ENCODE peak calls at places on chromosome 13, in seven cellular contexts. One of them, this sample, is unnamed.

GRCh38 chr13:111043575-111043982 is 71.5 kb upstream of the ARHGEF7 start:
- DNase-seq in choroid plexus epithelial cell: peak; percentile 66
- DNase-seq in head of caudate nucleus: no peak
- DNase-seq in progenitor cell of endocrine pancreas: no peak
- DNase-seq in non-pigmented ciliary epithelial cell: no peak
- DNase-seq in heart left ventricle: peak; percentile 82
- DNase-seq in activated naive CD8-positive, alpha-beta T cell treated with anti-CD3 and anti-CD28 coated beads for 36 hours: no peak
- DNase-seq in this sample: no peak

GRCh38 chr13:20825476-20825875 is 51.7 kb upstream of the EEF1AKMT1 start:
- DNase-seq in head of caudate nucleus: no peak
- DNase-seq in progenitor cell of endocrine pancreas: no peak
- DNase-seq in non-pigmented ciliary epithelial cell: peak; percentile 46
- DNase-seq in heart left ventricle: no peak
- DNase-seq in choroid plexus epithelial cell: peak; percentile 61
- DNase-seq in activated naive CD8-positive, alpha-beta T cell treated with anti-CD3 and anti-CD28 coated beads for 36 hours: no peak
- DNase-seq in this sample: no peak

GRCh38 chr13:43963726-43964125 is 84.0 kb downstream of the LACC1 start:
- DNase-seq in heart left ventricle: no peak
- DNase-seq in head of caudate nucleus: no peak
- DNase-seq in choroid plexus epithelial cell: peak; percentile 15
- DNase-seq in progenitor cell of endocrine pancreas: no peak
- DNase-seq in activated naive CD8-positive, alpha-beta T cell treated with anti-CD3 and anti-CD28 coated beads for 36 hours: no peak
- DNase-seq in non-pigmented ciliary epithelial cell: no peak
- DNase-seq in this sample: no peak

GRCh38 chr13:90416519-90416918 is 931.0 kb upstream of the MIR17HG start:
- DNase-seq in progenitor cell of endocrine pancreas: no peak
- DNase-seq in non-pigmented ciliary epithelial cell: peak; percentile 86
- DNase-seq in head of caudate nucleus: no peak
- DNase-seq in activated naive CD8-positive, alpha-beta T cell treated with anti-CD3 and anti-CD28 coated beads for 36 hours: no peak
- DNase-seq in heart left ventricle: no peak
- DNase-seq in choroid plexus epithelial cell: peak; percentile 89
- DNase-seq in this sample: peak; percentile 42

GRCh38 chr13:92967923-92968322 is 258.7 kb upstream of the GPC6 start:
- DNase-seq in activated naive CD8-positive, alpha-beta T cell treated with anti-CD3 and anti-CD28 coated beads for 36 hours: no peak
- DNase-seq in non-pigmented ciliary epithelial cell: no peak
- DNase-seq in choroid plexus epithelial cell: peak; percentile 31
- DNase-seq in head of caudate nucleus: no peak
- DNase-seq in progenitor cell of endocrine pancreas: no peak
- DNase-seq in heart left ventricle: no peak
- DNase-seq in this sample: no peak

GRCh38 chr13:76326343-76326742 is 559.9 kb downstream of the KCTD12 start:
- DNase-seq in progenitor cell of endocrine pancreas: no peak
- DNase-seq in head of caudate nucleus: no peak
- DNase-seq in heart left ventricle: no peak
- DNase-seq in activated naive CD8-positive, alpha-beta T cell treated with anti-CD3 and anti-CD28 coated beads for 36 hours: no peak
- DNase-seq in choroid plexus epithelial cell: no peak
- DNase-seq in non-pigmented ciliary epithelial cell: no peak
- DNase-seq in this sample: no peak

GRCh38 chr13:50512602-50513527 is 330.6 kb downstream of the DLEU7 start:
- DNase-seq in heart left ventricle: peak; percentile 86
- DNase-seq in head of caudate nucleus: peak; percentile 55
- DNase-seq in activated naive CD8-positive, alpha-beta T cell treated with anti-CD3 and anti-CD28 coated beads for 36 hours: peak; percentile 40
- DNase-seq in choroid plexus epithelial cell: peak; percentile 66
- DNase-seq in progenitor cell of endocrine pancreas: no peak
- DNase-seq in non-pigmented ciliary epithelial cell: no peak
- DNase-seq in this sample: peak; percentile 68

GRCh38 chr13:98484289-98485219 is 92.4 kb downstream of the STK24 start:
- DNase-seq in choroid plexus epithelial cell: peak; percentile 95
- DNase-seq in heart left ventricle: no peak
- DNase-seq in activated naive CD8-positive, alpha-beta T cell treated with anti-CD3 and anti-CD28 coated beads for 36 hours: peak; percentile 54
- DNase-seq in non-pigmented ciliary epithelial cell: peak; percentile 85
- DNase-seq in head of caudate nucleus: peak; percentile 70
- DNase-seq in progenitor cell of endocrine pancreas: peak; percentile 67
- DNase-seq in this sample: no peak

GRCh38 chr13:60286707-60287106 is 110.3 kb upstream of the TDRD3 start:
- DNase-seq in activated naive CD8-positive, alpha-beta T cell treated with anti-CD3 and anti-CD28 coated beads for 36 hours: no peak
- DNase-seq in non-pigmented ciliary epithelial cell: no peak
- DNase-seq in heart left ventricle: no peak
- DNase-seq in choroid plexus epithelial cell: no peak
- DNase-seq in progenitor cell of endocrine pancreas: no peak
- DNase-seq in head of caudate nucleus: no peak
- DNase-seq in this sample: no peak